ENCODE peak calls at places on chromosome 9, in six cellular contexts. One of them, this sample, is unnamed. For H3K4me1, the result is how much of the 10 kb centered on the place peaks cover.

GRCh38 chr9:3240651-3241268 is 285.0 kb downstream of the RFX3 start:
- DNase-seq in iPS DF 6.9: peak
- DNase-seq in ovary: peak
- DNase-seq in stomach: peak
- DNase-seq in OCI-LY7: peak
- DNase-seq in CD8-positive, alpha-beta memory T cell: peak
- DNase-seq in this sample: peak

GRCh38 chr9:18185196-18185595 is 288.8 kb upstream of the ADAMTSL1 start:
- DNase-seq in iPS DF 6.9: no peak
- DNase-seq in ovary: no peak
- DNase-seq in stomach: no peak
- DNase-seq in OCI-LY7: no peak
- DNase-seq in CD8-positive, alpha-beta memory T cell: no peak
- DNase-seq in this sample: no peak

GRCh38 chr9:132486706-132487350 is 76.8 kb downstream of the CFAP77 start:
- DNase-seq in iPS DF 6.9: no peak
- DNase-seq in ovary: no peak
- DNase-seq in stomach: no peak
- DNase-seq in OCI-LY7: no peak
- DNase-seq in CD8-positive, alpha-beta memory T cell: peak
- DNase-seq in this sample: no peak

GRCh38 chr9:113906411-113907110 is 30.5 kb downstream of the ZNF618 start:
- DNase-seq in iPS DF 6.9: no peak
- DNase-seq in ovary: no peak
- DNase-seq in stomach: no peak
- DNase-seq in OCI-LY7: no peak
- DNase-seq in CD8-positive, alpha-beta memory T cell: no peak
- DNase-seq in this sample: no peak

GRCh38 chr9:121620777-121621437 is 30.5 kb upstream of the DAB2IP start:
- DNase-seq in iPS DF 6.9: peak
- DNase-seq in ovary: no peak
- DNase-seq in stomach: no peak
- DNase-seq in OCI-LY7: peak
- DNase-seq in CD8-positive, alpha-beta memory T cell: no peak
- DNase-seq in this sample: no peak

GRCh38 chr9:87786423-87786822 is 60.5 kb downstream of the CTSL start:
- DNase-seq in iPS DF 6.9: no peak
- DNase-seq in ovary: no peak
- DNase-seq in stomach: no peak
- DNase-seq in OCI-LY7: no peak
- DNase-seq in CD8-positive, alpha-beta memory T cell: no peak
- DNase-seq in this sample: no peak

GRCh38 chr9:88991066-88992030 is at the start of gene S1PR3:
- DNase-seq in iPS DF 6.9: no peak
- DNase-seq in ovary: peak
- DNase-seq in stomach: peak
- DNase-seq in OCI-LY7: peak
- DNase-seq in CD8-positive, alpha-beta memory T cell: no peak
- DNase-seq in this sample: peak

GRCh38 chr9:28264368-28264767 is 691.1 kb upstream of the C9orf72 start:
- DNase-seq in iPS DF 6.9: no peak
- DNase-seq in ovary: no peak
- DNase-seq in stomach: no peak
- DNase-seq in OCI-LY7: no peak
- DNase-seq in CD8-positive, alpha-beta memory T cell: no peak
- DNase-seq in this sample: no peak

GRCh38 chr9:128034821-128035764 is 32.0 kb downstream of the NAIF1 start:
- DNase-seq in iPS DF 6.9: peak
- DNase-seq in ovary: peak
- DNase-seq in stomach: peak
- DNase-seq in OCI-LY7: peak
- DNase-seq in CD8-positive, alpha-beta memory T cell: peak
- DNase-seq in this sample: peak

GRCh38 chr9:87862536-87863268 is 20.0 kb upstream of the SPATA31E1 start:
- DNase-seq in iPS DF 6.9: no peak
- DNase-seq in ovary: no peak
- DNase-seq in stomach: no peak
- DNase-seq in OCI-LY7: no peak
- DNase-seq in CD8-positive, alpha-beta memory T cell: no peak
- DNase-seq in this sample: no peak

GRCh38 chr9:133761641-133762248 is 23.6 kb upstream of the SARDH start:
- DNase-seq in iPS DF 6.9: no peak
- DNase-seq in ovary: peak
- DNase-seq in stomach: peak
- DNase-seq in OCI-LY7: no peak
- DNase-seq in CD8-positive, alpha-beta memory T cell: no peak
- DNase-seq in this sample: no peak

GRCh38 chr9:105254226-105254625 is 9.8 kb downstream of the SLC44A1 start:
- DNase-seq in iPS DF 6.9: no peak
- DNase-seq in ovary: no peak
- DNase-seq in stomach: peak
- DNase-seq in OCI-LY7: no peak
- DNase-seq in CD8-positive, alpha-beta memory T cell: no peak
- DNase-seq in this sample: no peak

GRCh38 chr9:124278054-124278540 is 20.3 kb downstream of the NEK6 start:
- DNase-seq in iPS DF 6.9: no peak
- DNase-seq in ovary: no peak
- DNase-seq in stomach: no peak
- DNase-seq in OCI-LY7: no peak
- DNase-seq in CD8-positive, alpha-beta memory T cell: no peak
- DNase-seq in this sample: no peak

GRCh38 chr9:136671646-136672430 is 9.1 kb downstream of the EGFL7 start:
- DNase-seq in iPS DF 6.9: no peak
- DNase-seq in ovary: peak
- DNase-seq in stomach: no peak
- DNase-seq in OCI-LY7: peak
- DNase-seq in CD8-positive, alpha-beta memory T cell: peak
- DNase-seq in this sample: no peak

GRCh38 chr9:90546200-90546599 is 96.4 kb downstream of the DIRAS2 start:
- DNase-seq in iPS DF 6.9: no peak
- DNase-seq in ovary: no peak
- DNase-seq in stomach: no peak
- DNase-seq in OCI-LY7: no peak
- DNase-seq in CD8-positive, alpha-beta memory T cell: no peak
- DNase-seq in this sample: peak

GRCh38 chr9:107249665-107250285 is 33.3 kb upstream of the RAD23B start:
- DNase-seq in iPS DF 6.9: no peak
- DNase-seq in ovary: no peak
- DNase-seq in stomach: no peak
- DNase-seq in OCI-LY7: no peak
- DNase-seq in CD8-positive, alpha-beta memory T cell: no peak
- DNase-seq in this sample: no peak

GRCh38 chr9:107246259-107247254 is 36.5 kb upstream of the RAD23B start:
- DNase-seq in iPS DF 6.9: peak
- DNase-seq in ovary: no peak
- DNase-seq in stomach: no peak
- DNase-seq in OCI-LY7: peak
- DNase-seq in CD8-positive, alpha-beta memory T cell: no peak
- DNase-seq in this sample: no peak

GRCh38 chr9:107249131-107249533 is 33.9 kb upstream of the RAD23B start:
- DNase-seq in iPS DF 6.9: no peak
- DNase-seq in ovary: no peak
- DNase-seq in stomach: no peak
- DNase-seq in OCI-LY7: no peak
- DNase-seq in CD8-positive, alpha-beta memory T cell: no peak
- DNase-seq in this sample: no peak

GRCh38 chr9:107248714-107249113 is 34.4 kb upstream of the RAD23B start:
- DNase-seq in iPS DF 6.9: no peak
- DNase-seq in ovary: no peak
- DNase-seq in stomach: no peak
- DNase-seq in OCI-LY7: no peak
- DNase-seq in CD8-positive, alpha-beta memory T cell: no peak
- DNase-seq in this sample: no peak

GRCh38 chr9:107251756-107252322 is 31.2 kb upstream of the RAD23B start:
- DNase-seq in iPS DF 6.9: no peak
- DNase-seq in ovary: peak
- DNase-seq in stomach: peak
- DNase-seq in OCI-LY7: no peak
- DNase-seq in CD8-positive, alpha-beta memory T cell: no peak
- DNase-seq in this sample: peak
- H3K4me1 ChIP-seq in iPS DF 6.9: under half
- H3K4me1 ChIP-seq in ovary: under half
- H3K4me1 ChIP-seq in stomach: under half
- H3K4me1 ChIP-seq in OCI-LY7: under half
- H3K4me1 ChIP-seq in CD8-positive, alpha-beta memory T cell: under half
- H3K4me1 ChIP-seq in this sample: under half

DNA sequence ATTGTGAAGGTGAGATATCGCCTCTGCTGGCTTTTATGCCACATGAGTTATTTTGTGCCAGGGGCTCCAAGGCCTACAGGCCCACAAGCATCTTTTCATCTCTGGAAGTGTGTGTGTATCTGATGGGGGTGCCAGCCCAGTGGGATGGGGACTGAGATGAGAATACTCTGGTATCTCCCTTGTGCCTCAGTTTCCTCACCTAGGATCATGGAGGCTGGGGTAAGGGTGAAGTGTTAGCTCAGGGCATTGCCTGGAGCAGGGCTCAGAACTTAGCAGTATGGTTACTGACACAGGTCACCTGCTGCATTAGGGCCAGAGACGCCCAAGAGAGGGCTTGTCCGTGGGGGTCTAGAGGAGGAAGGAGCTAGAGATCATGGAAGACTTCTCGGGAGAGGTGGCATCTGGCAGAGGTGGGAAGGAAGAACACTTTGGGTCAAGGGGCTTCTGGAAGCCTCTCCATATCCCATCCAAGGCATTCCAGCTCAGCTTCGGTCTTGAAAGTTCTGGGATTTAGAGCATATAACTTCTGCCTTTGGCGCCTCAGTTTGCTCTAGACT is 755 bp upstream of the WNK2 start:
- DNase-seq in iPS DF 6.9: no peak
- DNase-seq in ovary: no peak
- DNase-seq in stomach: no peak
- DNase-seq in OCI-LY7: no peak
- DNase-seq in CD8-positive, alpha-beta memory T cell: no peak
- DNase-seq in this sample: no peak
- H3K4me1 ChIP-seq in iPS DF 6.9: under half
- H3K4me1 ChIP-seq in ovary: under half
- H3K4me1 ChIP-seq in stomach: half or more
- H3K4me1 ChIP-seq in OCI-LY7: under half
- H3K4me1 ChIP-seq in CD8-positive, alpha-beta memory T cell: under half
- H3K4me1 ChIP-seq in this sample: under half

GRCh38 chr9:35840901-35841900 is 12.2 kb downstream of the TMEM8B start:
- DNase-seq in iPS DF 6.9: no peak
- DNase-seq in ovary: no peak
- DNase-seq in stomach: no peak
- DNase-seq in OCI-LY7: no peak
- DNase-seq in CD8-positive, alpha-beta memory T cell: no peak
- DNase-seq in this sample: no peak
- H3K4me1 ChIP-seq in iPS DF 6.9: under half
- H3K4me1 ChIP-seq in ovary: under half
- H3K4me1 ChIP-seq in stomach: under half
- H3K4me1 ChIP-seq in OCI-LY7: under half
- H3K4me1 ChIP-seq in CD8-positive, alpha-beta memory T cell: under half
- H3K4me1 ChIP-seq in this sample: under half

GRCh38 chr9:129416831-129417604 is 203.9 kb downstream of the C9orf50 start:
- DNase-seq in iPS DF 6.9: no peak
- DNase-seq in ovary: no peak
- DNase-seq in stomach: no peak
- DNase-seq in OCI-LY7: peak
- DNase-seq in CD8-positive, alpha-beta memory T cell: no peak
- DNase-seq in this sample: no peak

GRCh38 chr9:129413537-129414376 is 207.1 kb downstream of the C9orf50 start:
- DNase-seq in iPS DF 6.9: peak
- DNase-seq in ovary: peak
- DNase-seq in stomach: peak
- DNase-seq in OCI-LY7: peak
- DNase-seq in CD8-positive, alpha-beta memory T cell: peak
- DNase-seq in this sample: peak

GRCh38 chr9:129414377-129415021 is 206.4 kb downstream of the C9orf50 start:
- DNase-seq in iPS DF 6.9: no peak
- DNase-seq in ovary: peak
- DNase-seq in stomach: no peak
- DNase-seq in OCI-LY7: peak
- DNase-seq in CD8-positive, alpha-beta memory T cell: peak
- DNase-seq in this sample: no peak

GRCh38 chr9:129415954-129416651 is 204.8 kb downstream of the C9orf50 start:
- DNase-seq in iPS DF 6.9: no peak
- DNase-seq in ovary: no peak
- DNase-seq in stomach: no peak
- DNase-seq in OCI-LY7: no peak
- DNase-seq in CD8-positive, alpha-beta memory T cell: no peak
- DNase-seq in this sample: no peak

GRCh38 chr9:129415031-129415953 is 205.6 kb downstream of the C9orf50 start:
- DNase-seq in iPS DF 6.9: no peak
- DNase-seq in ovary: peak
- DNase-seq in stomach: no peak
- DNase-seq in OCI-LY7: no peak
- DNase-seq in CD8-positive, alpha-beta memory T cell: no peak
- DNase-seq in this sample: no peak
- H3K4me1 ChIP-seq in iPS DF 6.9: under half
- H3K4me1 ChIP-seq in ovary: under half
- H3K4me1 ChIP-seq in stomach: under half
- H3K4me1 ChIP-seq in OCI-LY7: half or more
- H3K4me1 ChIP-seq in CD8-positive, alpha-beta memory T cell: under half
- H3K4me1 ChIP-seq in this sample: under half

GRCh38 chr9:94974154-94974860 is 247.8 kb downstream of the AOPEP start:
- DNase-seq in iPS DF 6.9: no peak
- DNase-seq in ovary: no peak
- DNase-seq in stomach: no peak
- DNase-seq in OCI-LY7: no peak
- DNase-seq in CD8-positive, alpha-beta memory T cell: no peak
- DNase-seq in this sample: no peak
- H3K4me1 ChIP-seq in iPS DF 6.9: under half
- H3K4me1 ChIP-seq in ovary: under half
- H3K4me1 ChIP-seq in stomach: under half
- H3K4me1 ChIP-seq in OCI-LY7: under half
- H3K4me1 ChIP-seq in CD8-positive, alpha-beta memory T cell: under half
- H3K4me1 ChIP-seq in this sample: under half

GRCh38 chr9:21684831-21685362 is 117.5 kb upstream of the MTAP start:
- DNase-seq in iPS DF 6.9: no peak
- DNase-seq in ovary: no peak
- DNase-seq in stomach: peak
- DNase-seq in OCI-LY7: no peak
- DNase-seq in CD8-positive, alpha-beta memory T cell: no peak
- DNase-seq in this sample: no peak
- H3K4me1 ChIP-seq in iPS DF 6.9: under half
- H3K4me1 ChIP-seq in ovary: under half
- H3K4me1 ChIP-seq in stomach: under half
- H3K4me1 ChIP-seq in OCI-LY7: under half
- H3K4me1 ChIP-seq in CD8-positive, alpha-beta memory T cell: under half
- H3K4me1 ChIP-seq in this sample: under half